ENCODE peak calls at places on chromosome 9, in seven cellular contexts. One of them, this sample, is unnamed.

GRCh38 chr9:92725726-92726125 is 38.9 kb downstream of the BICD2 start:
- DNase-seq in left lobe of liver: no peak
- DNase-seq in CD8-positive, alpha-beta T cell: no peak
- DNase-seq in HT-29: no peak
- DNase-seq in activated CD4-positive, CD25-positive, alpha-beta regulatory T cell: no peak
- DNase-seq in stimulated activated CD4-positive, alpha-beta T cell treated with anti-CD3 and anti-CD28 coated beads, Interleukin-1b, Interleukin-23, amount 100 ng/mL, for 1 hour: no peak
- DNase-seq in GM18507: no peak
- DNase-seq in this sample: no peak

GRCh38 chr9:123438321-123438720 is 82.3 kb downstream of the CRB2 start:
- DNase-seq in left lobe of liver: no peak
- DNase-seq in CD8-positive, alpha-beta T cell: no peak
- DNase-seq in HT-29: no peak
- DNase-seq in activated CD4-positive, CD25-positive, alpha-beta regulatory T cell: no peak
- DNase-seq in stimulated activated CD4-positive, alpha-beta T cell treated with anti-CD3 and anti-CD28 coated beads, Interleukin-1b, Interleukin-23, amount 100 ng/mL, for 1 hour: no peak
- DNase-seq in GM18507: no peak
- DNase-seq in this sample: no peak

GRCh38 chr9:14403112-14403511 is 89.2 kb upstream of the NFIB start:
- DNase-seq in left lobe of liver: no peak
- DNase-seq in CD8-positive, alpha-beta T cell: no peak
- DNase-seq in HT-29: no peak
- DNase-seq in activated CD4-positive, CD25-positive, alpha-beta regulatory T cell: no peak
- DNase-seq in stimulated activated CD4-positive, alpha-beta T cell treated with anti-CD3 and anti-CD28 coated beads, Interleukin-1b, Interleukin-23, amount 100 ng/mL, for 1 hour: no peak
- DNase-seq in GM18507: no peak
- DNase-seq in this sample: no peak

GRCh38 chr9:127910613-127911205 is 6.1 kb downstream of the ST6GALNAC4 start:
- DNase-seq in left lobe of liver: no peak
- DNase-seq in CD8-positive, alpha-beta T cell: no peak
- DNase-seq in HT-29: peak
- DNase-seq in activated CD4-positive, CD25-positive, alpha-beta regulatory T cell: no peak
- DNase-seq in stimulated activated CD4-positive, alpha-beta T cell treated with anti-CD3 and anti-CD28 coated beads, Interleukin-1b, Interleukin-23, amount 100 ng/mL, for 1 hour: no peak
- DNase-seq in GM18507: no peak
- DNase-seq in this sample: no peak

GRCh38 chr9:86413966-86414880 is 60.0 kb upstream of the TUT7 start:
- DNase-seq in left lobe of liver: no peak
- DNase-seq in CD8-positive, alpha-beta T cell: no peak
- DNase-seq in HT-29: peak
- DNase-seq in activated CD4-positive, CD25-positive, alpha-beta regulatory T cell: no peak
- DNase-seq in stimulated activated CD4-positive, alpha-beta T cell treated with anti-CD3 and anti-CD28 coated beads, Interleukin-1b, Interleukin-23, amount 100 ng/mL, for 1 hour: no peak
- DNase-seq in GM18507: peak
- DNase-seq in this sample: no peak

GRCh38 chr9:138023394-138024124 is 146.0 kb downstream of the CACNA1B start:
- DNase-seq in left lobe of liver: peak
- DNase-seq in CD8-positive, alpha-beta T cell: no peak
- DNase-seq in HT-29: no peak
- DNase-seq in activated CD4-positive, CD25-positive, alpha-beta regulatory T cell: no peak
- DNase-seq in stimulated activated CD4-positive, alpha-beta T cell treated with anti-CD3 and anti-CD28 coated beads, Interleukin-1b, Interleukin-23, amount 100 ng/mL, for 1 hour: no peak
- DNase-seq in GM18507: no peak
- DNase-seq in this sample: no peak

GRCh38 chr9:23686257-23686656 is 139.8 kb downstream of the ELAVL2 start:
- DNase-seq in left lobe of liver: no peak
- DNase-seq in CD8-positive, alpha-beta T cell: no peak
- DNase-seq in HT-29: peak
- DNase-seq in activated CD4-positive, CD25-positive, alpha-beta regulatory T cell: no peak
- DNase-seq in stimulated activated CD4-positive, alpha-beta T cell treated with anti-CD3 and anti-CD28 coated beads, Interleukin-1b, Interleukin-23, amount 100 ng/mL, for 1 hour: no peak
- DNase-seq in GM18507: no peak
- DNase-seq in this sample: peak

GRCh38 chr9:86176468-86176867 is 77.1 kb upstream of the GOLM1 start:
- DNase-seq in left lobe of liver: no peak
- DNase-seq in CD8-positive, alpha-beta T cell: no peak
- DNase-seq in HT-29: no peak
- DNase-seq in activated CD4-positive, CD25-positive, alpha-beta regulatory T cell: no peak
- DNase-seq in stimulated activated CD4-positive, alpha-beta T cell treated with anti-CD3 and anti-CD28 coated beads, Interleukin-1b, Interleukin-23, amount 100 ng/mL, for 1 hour: no peak
- DNase-seq in GM18507: no peak
- DNase-seq in this sample: no peak

GRCh38 chr9:93059097-93059959 is 827 bp downstream of the SUSD3 start:
- DNase-seq in left lobe of liver: no peak
- DNase-seq in CD8-positive, alpha-beta T cell: no peak
- DNase-seq in HT-29: no peak
- DNase-seq in activated CD4-positive, CD25-positive, alpha-beta regulatory T cell: no peak
- DNase-seq in stimulated activated CD4-positive, alpha-beta T cell treated with anti-CD3 and anti-CD28 coated beads, Interleukin-1b, Interleukin-23, amount 100 ng/mL, for 1 hour: no peak
- DNase-seq in GM18507: no peak
- DNase-seq in this sample: no peak

GRCh38 chr9:90517103-90517502 is 125.5 kb downstream of the DIRAS2 start:
- DNase-seq in left lobe of liver: no peak
- DNase-seq in CD8-positive, alpha-beta T cell: no peak
- DNase-seq in HT-29: peak
- DNase-seq in activated CD4-positive, CD25-positive, alpha-beta regulatory T cell: no peak
- DNase-seq in stimulated activated CD4-positive, alpha-beta T cell treated with anti-CD3 and anti-CD28 coated beads, Interleukin-1b, Interleukin-23, amount 100 ng/mL, for 1 hour: no peak
- DNase-seq in GM18507: no peak
- DNase-seq in this sample: no peak

GRCh38 chr9:96279927-96280326 is 22.0 kb downstream of the HSD17B3 start:
- DNase-seq in left lobe of liver: no peak
- DNase-seq in CD8-positive, alpha-beta T cell: no peak
- DNase-seq in HT-29: peak
- DNase-seq in activated CD4-positive, CD25-positive, alpha-beta regulatory T cell: no peak
- DNase-seq in stimulated activated CD4-positive, alpha-beta T cell treated with anti-CD3 and anti-CD28 coated beads, Interleukin-1b, Interleukin-23, amount 100 ng/mL, for 1 hour: no peak
- DNase-seq in GM18507: no peak
- DNase-seq in this sample: no peak

GRCh38 chr9:114504341-114505186 is 709 bp downstream of the WHRN start:
- DNase-seq in left lobe of liver: peak
- DNase-seq in CD8-positive, alpha-beta T cell: peak
- DNase-seq in HT-29: no peak
- DNase-seq in activated CD4-positive, CD25-positive, alpha-beta regulatory T cell: no peak
- DNase-seq in stimulated activated CD4-positive, alpha-beta T cell treated with anti-CD3 and anti-CD28 coated beads, Interleukin-1b, Interleukin-23, amount 100 ng/mL, for 1 hour: no peak
- DNase-seq in GM18507: no peak
- DNase-seq in this sample: no peak

GRCh38 chr9:38110476-38110875 is 41.4 kb upstream of the SHB start:
- DNase-seq in left lobe of liver: peak
- DNase-seq in CD8-positive, alpha-beta T cell: no peak
- DNase-seq in HT-29: no peak
- DNase-seq in activated CD4-positive, CD25-positive, alpha-beta regulatory T cell: no peak
- DNase-seq in stimulated activated CD4-positive, alpha-beta T cell treated with anti-CD3 and anti-CD28 coated beads, Interleukin-1b, Interleukin-23, amount 100 ng/mL, for 1 hour: no peak
- DNase-seq in GM18507: no peak
- DNase-seq in this sample: no peak

GRCh38 chr9:99873531-99873930 is 32.9 kb upstream of the STX17 start:
- DNase-seq in left lobe of liver: no peak
- DNase-seq in CD8-positive, alpha-beta T cell: no peak
- DNase-seq in HT-29: no peak
- DNase-seq in activated CD4-positive, CD25-positive, alpha-beta regulatory T cell: no peak
- DNase-seq in stimulated activated CD4-positive, alpha-beta T cell treated with anti-CD3 and anti-CD28 coated beads, Interleukin-1b, Interleukin-23, amount 100 ng/mL, for 1 hour: no peak
- DNase-seq in GM18507: no peak
- DNase-seq in this sample: peak

GRCh38 chr9:72442212-72442607 is 77.2 kb upstream of the ZFAND5 start:
- DNase-seq in left lobe of liver: no peak
- DNase-seq in CD8-positive, alpha-beta T cell: no peak
- DNase-seq in HT-29: peak
- DNase-seq in activated CD4-positive, CD25-positive, alpha-beta regulatory T cell: no peak
- DNase-seq in stimulated activated CD4-positive, alpha-beta T cell treated with anti-CD3 and anti-CD28 coated beads, Interleukin-1b, Interleukin-23, amount 100 ng/mL, for 1 hour: no peak
- DNase-seq in GM18507: no peak
- DNase-seq in this sample: peak

GRCh38 chr9:100938507-100938906 is 90.0 kb upstream of the PLPPR1 start:
- DNase-seq in left lobe of liver: no peak
- DNase-seq in CD8-positive, alpha-beta T cell: no peak
- DNase-seq in HT-29: no peak
- DNase-seq in activated CD4-positive, CD25-positive, alpha-beta regulatory T cell: no peak
- DNase-seq in stimulated activated CD4-positive, alpha-beta T cell treated with anti-CD3 and anti-CD28 coated beads, Interleukin-1b, Interleukin-23, amount 100 ng/mL, for 1 hour: no peak
- DNase-seq in GM18507: no peak
- DNase-seq in this sample: no peak